ENCODE peak calls at places on chromosomes 13 and 19, in eight cellular contexts. J, P, V, N, I, L, K and F are unnamed samples.

GRCh38 chr19:16649734-16650133 is 10.2 kb downstream of the SMIM7 start:
- DNase-seq in J (no peak), P (no peak), V (no peak), N (no peak), I (no peak), L (no peak), K (no peak), F (no peak)

GRCh38 chr19:33306853-33307792 is 4.8 kb upstream of the CEBPA start:
- DNase-seq in J (no peak), P (no peak), V (no peak), N (no peak), I (no peak), L (no peak), K (peak), F (no peak)

GRCh38 chr19:11657307-11657706 is 60.0 kb downstream of the ZNF627 start:
- DNase-seq in J (no peak), P (no peak), V (no peak), N (peak), I (peak), L (no peak), K (no peak), F (no peak)

GRCh38 chr13:109836629-109837607 is 50.5 kb upstream of the IRS2 start:
- DNase-seq in J (no peak), P (no peak), V (no peak), N (peak), I (no peak), L (no peak), K (peak), F (peak)

GRCh38 chr19:51342631-51343569 is 961 bp upstream of the VSIG10L start:
- DNase-seq in J (no peak), P (no peak), V (no peak), N (no peak), I (no peak), L (no peak), K (no peak), F (no peak)

GRCh38 chr19:46515879-46516350 is 20.2 kb upstream of the PNMA8B start:
- DNase-seq in J (peak), P (peak), V (peak), N (no peak), I (peak), L (peak), K (no peak), F (no peak)

GRCh38 chr13:112445411-112446271 is 69.5 kb downstream of the SPACA7 start:
- DNase-seq in J (no peak), P (no peak), V (no peak), N (peak), I (no peak), L (no peak), K (no peak), F (peak)

GRCh38 chr19:33386361-33386858 is 12.9 kb downstream of the CEBPG start:
- DNase-seq in J (no peak), P (no peak), V (no peak), N (no peak), I (no peak), L (no peak), K (no peak), F (no peak)

GRCh38 chr13:89454736-89455135 is 1783.6 kb downstream of the SLITRK5 start:
- DNase-seq in J (no peak), P (no peak), V (no peak), N (no peak), I (no peak), L (no peak), K (no peak), F (no peak)

GRCh38 chr19:50159078-50159477 is 4.0 kb downstream of the IZUMO2 start:
- DNase-seq in J (no peak), P (no peak), V (no peak), N (no peak), I (no peak), L (no peak), K (no peak), F (no peak)

GRCh38 chr13:31947105-31947504 is 84.5 kb upstream of the FRY start:
- DNase-seq in J (no peak), P (peak), V (no peak), N (no peak), I (no peak), L (no peak), K (peak), F (no peak)

GRCh38 chr13:105982219-105982618 is 553.2 kb downstream of the EFNB2 start:
- DNase-seq in J (no peak), P (no peak), V (no peak), N (no peak), I (no peak), L (no peak), K (no peak), F (peak)

GRCh38 chr13:106446011-106446410 is 89.5 kb downstream of the EFNB2 start:
- DNase-seq in J (peak), P (peak), V (peak), N (no peak), I (no peak), L (no peak), K (no peak), F (no peak)

GRCh38 chr13:112965573-112966115 is 3.4 kb upstream of the MCF2L start:
- DNase-seq in J (no peak), P (no peak), V (no peak), N (no peak), I (no peak), L (no peak), K (no peak), F (peak)

GRCh38 chr13:73816702-73817101 is 317.5 kb downstream of the KLF12 start:
- DNase-seq in J (no peak), P (no peak), V (no peak), N (no peak), I (no peak), L (no peak), K (no peak), F (no peak)

GRCh38 chr19:14089412-14089661 is 1.2 kb downstream of the SAMD1 start:
- DNase-seq in J (peak), P (peak), V (no peak), N (no peak), I (peak), L (peak), K (no peak), F (no peak)

GRCh38 chr13:98890186-98890585 is 87.7 kb downstream of the DOCK9 start:
- DNase-seq in J (peak), P (peak), V (peak), N (no peak), I (peak), L (peak), K (no peak), F (no peak)

GRCh38 chr19:10662384-10663251 is 8.5 kb downstream of the ILF3 start:
- DNase-seq in J (peak), P (no peak), V (no peak), N (no peak), I (peak), L (no peak), K (no peak), F (no peak)

GRCh38 chr19:1081301-1082164 is 13.6 kb downstream of the POLR2E start:
- DNase-seq in J (no peak), P (no peak), V (no peak), N (no peak), I (no peak), L (no peak), K (no peak), F (peak)

GRCh38 chr19:1849999-1850398 is 1.7 kb upstream of the REXO1 start:
- DNase-seq in J (no peak), P (no peak), V (no peak), N (no peak), I (no peak), L (no peak), K (no peak), F (no peak)

GRCh38 chr19:5403968-5404640 is 51.1 kb upstream of the ZNRF4 start:
- DNase-seq in J (peak), P (peak), V (peak), N (peak), I (peak), L (peak), K (peak), F (peak)

GRCh38 chr13:96963786-96964475 is 30.3 kb downstream of the OXGR1 start:
- DNase-seq in J (no peak), P (no peak), V (no peak), N (no peak), I (no peak), L (no peak), K (no peak), F (no peak)

GRCh38 chr13:96968027-96968426 is 26.2 kb downstream of the OXGR1 start:
- DNase-seq in J (no peak), P (no peak), V (no peak), N (no peak), I (no peak), L (no peak), K (no peak), F (no peak)

GRCh38 chr13:96966415-96967102 is 27.7 kb downstream of the OXGR1 start:
- DNase-seq in J (no peak), P (no peak), V (no peak), N (no peak), I (no peak), L (no peak), K (no peak), F (no peak)

DNA sequence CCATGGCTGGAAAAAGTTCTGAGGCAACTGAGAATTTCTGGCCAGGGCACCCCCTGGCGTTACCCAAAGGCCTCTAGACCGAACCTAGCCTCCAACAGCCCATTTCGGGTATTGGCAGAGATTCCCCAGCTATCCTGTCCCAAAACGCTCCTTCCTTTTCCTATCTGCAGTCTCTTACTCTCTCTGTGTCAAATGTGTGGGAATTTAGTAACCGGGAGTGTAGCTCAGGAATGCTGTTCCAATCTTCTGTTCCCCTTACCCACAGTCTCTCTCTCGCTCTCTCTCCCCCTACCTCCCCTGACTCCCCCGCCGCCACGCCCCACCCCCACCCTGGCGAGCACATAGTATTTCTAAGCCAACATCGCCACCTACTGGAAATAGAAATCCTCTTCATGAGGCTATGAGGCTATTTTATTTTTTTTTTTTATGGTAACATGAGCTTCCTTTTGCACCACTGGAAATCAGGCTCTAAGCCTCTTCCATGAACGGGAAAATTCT is 27.0 kb downstream of the OXGR1 start:
- DNase-seq in J (peak), P (peak), V (no peak), N (no peak), I (no peak), L (no peak), K (no peak), F (no peak)
- TF ChIP-seq CTCF in J (no peak), P (no peak), V (no peak), N (no peak), I (no peak), L (no peak), K (no peak), F (no peak)

GRCh38 chr19:3065675-3066357 is 3.5 kb upstream of the TLE5 start:
- DNase-seq in J (no peak), P (no peak), V (no peak), N (peak), I (no peak), L (no peak), K (peak), F (no peak)
- H3K4me3 ChIP-seq in J (no peak), P (no peak), V (no peak), N (no peak), I (no peak), L (no peak), K (no peak), F (no peak)

DNA sequence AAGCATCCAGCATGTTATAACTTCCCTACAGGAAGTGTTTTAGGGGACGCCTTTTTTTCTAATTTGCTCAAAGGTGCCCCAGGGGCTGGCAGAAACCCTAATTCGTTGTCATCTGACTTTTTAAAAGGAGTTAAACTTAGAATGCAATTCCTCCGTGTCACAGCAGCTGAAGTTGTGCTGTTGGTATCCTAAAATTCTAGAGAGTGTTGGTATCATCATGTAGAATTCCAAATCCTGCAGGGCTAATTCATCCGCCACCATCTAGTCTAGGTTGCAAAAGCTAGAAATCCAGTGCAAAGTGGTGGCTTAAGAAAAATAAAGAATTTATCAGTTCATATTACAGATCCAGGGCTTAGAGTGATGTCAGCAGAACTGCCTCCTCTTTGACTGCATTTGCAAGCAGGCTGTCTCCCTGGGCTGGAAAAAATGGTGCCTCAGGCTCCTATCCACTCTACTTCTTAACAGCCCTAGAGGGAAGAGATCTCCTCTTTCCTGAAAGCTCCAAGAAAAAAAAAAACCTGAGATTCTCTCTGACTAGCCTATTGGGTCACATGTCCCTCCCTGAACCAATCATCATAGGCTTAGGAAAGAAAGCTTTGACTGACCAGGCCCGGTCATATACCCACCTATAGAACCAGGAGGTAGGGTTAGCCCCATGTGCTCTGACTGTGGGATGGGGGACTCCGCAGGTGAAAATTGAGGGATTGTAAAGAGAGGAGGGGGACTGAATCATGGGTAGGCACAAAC is 73.0 kb downstream of the MAP4K1 start:
- DNase-seq in J (peak), P (peak), V (no peak), N (no peak), I (no peak), L (no peak), K (no peak), F (peak)
- TF ChIP-seq CTCF in J (no peak), P (no peak), V (peak), N (peak), I (peak), L (peak), K (peak), F (peak)

GRCh38 chr19:34999498-35000337 is at the start of gene GRAMD1A:
- DNase-seq in J (peak), P (peak), V (peak), N (peak), I (peak), L (peak), K (peak), F (peak)

GRCh38 chr19:35000647-35001501 is 751 bp downstream of the GRAMD1A start:
- DNase-seq in J (peak), P (peak), V (peak), N (peak), I (peak), L (peak), K (no peak), F (peak)

GRCh38 chr19:35000338-35000646 is 169 bp downstream of the GRAMD1A start:
- DNase-seq in J (no peak), P (no peak), V (no peak), N (no peak), I (no peak), L (no peak), K (no peak), F (no peak)

GRCh38 chr19:35004517-35005255 is 4.6 kb downstream of the GRAMD1A start:
- DNase-seq in J (no peak), P (no peak), V (no peak), N (no peak), I (no peak), L (no peak), K (no peak), F (no peak)

GRCh38 chr19:35002037-35002535 is 2.0 kb downstream of the GRAMD1A start:
- DNase-seq in J (no peak), P (no peak), V (no peak), N (no peak), I (no peak), L (no peak), K (no peak), F (no peak)
- H3K4me3 ChIP-seq in J (peak), P (no peak), V (peak), N (no peak), I (peak), L (no peak), K (no peak), F (peak)

DNA sequence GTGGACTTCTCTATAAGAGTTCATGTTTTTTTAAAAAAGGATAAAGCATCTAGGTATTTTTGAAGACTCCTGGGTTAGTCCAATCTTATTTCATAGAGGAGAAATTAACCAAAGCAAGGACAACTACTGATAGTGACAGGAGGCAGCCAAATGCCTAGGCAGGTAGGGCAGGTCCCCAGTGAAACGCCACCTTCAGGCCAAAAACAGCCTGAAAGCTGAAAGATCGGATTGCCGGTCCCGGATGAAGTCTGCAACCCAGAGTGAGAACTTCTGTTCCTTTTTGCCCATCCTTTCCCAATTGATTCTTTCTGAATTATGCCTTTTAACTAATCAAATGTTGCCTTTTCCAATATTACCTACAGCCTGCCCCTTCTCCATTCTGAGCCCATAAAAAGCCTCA is 6.1 kb upstream of the GGACT start:
- DNase-seq in J (no peak), P (no peak), V (no peak), N (peak), I (no peak), L (no peak), K (peak), F (no peak)
- TF ChIP-seq CTCF in J (peak), P (peak), V (peak), N (peak), I (peak), L (peak), K (no peak), F (no peak)